ENCODE peak calls at places on chromosomes 6 and 20, in five cellular contexts. One of them, this sample, is unnamed.

GRCh38 chr20:13525225-13525940 is 113.3 kb downstream of the TASP1 start:
- DNase-seq in fibroblast of lung: peak
- DNase-seq in heart right ventricle: no peak
- DNase-seq in H9: no peak
- DNase-seq in tibial artery: no peak
- DNase-seq in this sample: no peak

GRCh38 chr6:143176090-143177021 is 115.7 kb downstream of the AIG1 start:
- DNase-seq in heart right ventricle: no peak
- DNase-seq in fibroblast of lung: peak
- DNase-seq in tibial artery: no peak
- DNase-seq in H9: peak
- DNase-seq in this sample: no peak

GRCh38 chr6:142055219-142055618 is 77.5 kb upstream of the GJE1 start:
- DNase-seq in heart right ventricle: no peak
- DNase-seq in fibroblast of lung: no peak
- DNase-seq in tibial artery: no peak
- DNase-seq in H9: no peak
- DNase-seq in this sample: no peak

GRCh38 chr6:129131282-129131681 is 248.3 kb downstream of the LAMA2 start:
- DNase-seq in tibial artery: peak
- DNase-seq in H9: no peak
- DNase-seq in fibroblast of lung: peak
- DNase-seq in heart right ventricle: peak
- DNase-seq in this sample: no peak

GRCh38 chr20:53574819-53575218 is 18.8 kb downstream of the ZNF217 start:
- DNase-seq in H9: no peak
- DNase-seq in heart right ventricle: no peak
- DNase-seq in fibroblast of lung: no peak
- DNase-seq in tibial artery: no peak
- DNase-seq in this sample: no peak

GRCh38 chr6:125834347-125834746 is 43.6 kb downstream of the NCOA7 start:
- DNase-seq in H9: no peak
- DNase-seq in heart right ventricle: no peak
- DNase-seq in tibial artery: no peak
- DNase-seq in fibroblast of lung: no peak
- DNase-seq in this sample: peak

GRCh38 chr6:44177691-44178423 is 19.2 kb downstream of the CAPN11 start:
- DNase-seq in heart right ventricle: peak
- DNase-seq in tibial artery: peak
- DNase-seq in H9: no peak
- DNase-seq in fibroblast of lung: peak
- DNase-seq in this sample: peak

GRCh38 chr6:31058128-31058894 is 48.0 kb downstream of the MUC22 start:
- DNase-seq in fibroblast of lung: peak
- DNase-seq in heart right ventricle: no peak
- DNase-seq in tibial artery: no peak
- DNase-seq in H9: no peak
- DNase-seq in this sample: peak

GRCh38 chr6:147905721-147906120 is 397.2 kb downstream of the SAMD5 start:
- DNase-seq in fibroblast of lung: no peak
- DNase-seq in tibial artery: no peak
- DNase-seq in H9: no peak
- DNase-seq in heart right ventricle: no peak
- DNase-seq in this sample: no peak

GRCh38 chr6:77456531-77457248 is 6.6 kb downstream of the HTR1B start:
- DNase-seq in H9: peak
- DNase-seq in tibial artery: peak
- DNase-seq in fibroblast of lung: peak
- DNase-seq in heart right ventricle: no peak
- DNase-seq in this sample: no peak

GRCh38 chr6:158232445-158233213 is 64.5 kb downstream of the GTF2H5 start:
- DNase-seq in H9: peak
- DNase-seq in fibroblast of lung: peak
- DNase-seq in tibial artery: peak
- DNase-seq in heart right ventricle: peak
- DNase-seq in this sample: peak

GRCh38 chr20:38818113-38819065 is 12.9 kb downstream of the PPP1R16B start:
- DNase-seq in fibroblast of lung: no peak
- DNase-seq in H9: peak
- DNase-seq in tibial artery: no peak
- DNase-seq in heart right ventricle: no peak
- DNase-seq in this sample: no peak

GRCh38 chr20:34824861-34825529 is 456 bp downstream of the NCOA6 start:
- DNase-seq in heart right ventricle: peak
- DNase-seq in tibial artery: peak
- DNase-seq in fibroblast of lung: peak
- DNase-seq in H9: peak
- DNase-seq in this sample: peak

GRCh38 chr6:79224005-79224404 is 10.5 kb downstream of the HMGN3 start:
- DNase-seq in fibroblast of lung: no peak
- DNase-seq in heart right ventricle: no peak
- DNase-seq in H9: no peak
- DNase-seq in tibial artery: no peak
- DNase-seq in this sample: peak

GRCh38 chr6:112563368-112563767 is 216.2 kb downstream of the RFPL4B start:
- DNase-seq in tibial artery: no peak
- DNase-seq in heart right ventricle: no peak
- DNase-seq in fibroblast of lung: peak
- DNase-seq in H9: peak
- DNase-seq in this sample: no peak

GRCh38 chr20:24382330-24382729 is 87.1 kb upstream of the SYNDIG1 start:
- DNase-seq in tibial artery: peak
- DNase-seq in H9: no peak
- DNase-seq in heart right ventricle: no peak
- DNase-seq in fibroblast of lung: no peak
- DNase-seq in this sample: no peak

GRCh38 chr6:156395276-156395675 is 381.9 kb upstream of the ARID1B start:
- DNase-seq in H9: no peak
- DNase-seq in fibroblast of lung: no peak
- DNase-seq in heart right ventricle: no peak
- DNase-seq in tibial artery: no peak
- DNase-seq in this sample: peak

GRCh38 chr6:6588924-6589696 is 590 bp downstream of the LY86 start:
- DNase-seq in tibial artery: no peak
- DNase-seq in H9: no peak
- DNase-seq in fibroblast of lung: no peak
- DNase-seq in heart right ventricle: peak
- DNase-seq in this sample: no peak

GRCh38 chr6:108795122-108795521 is 53.1 kb upstream of the ARMC2 start:
- DNase-seq in tibial artery: no peak
- DNase-seq in H9: no peak
- DNase-seq in heart right ventricle: no peak
- DNase-seq in fibroblast of lung: no peak
- DNase-seq in this sample: peak

GRCh38 chr6:105136433-105137350 is 43.1 kb downstream of the POPDC3 start:
- DNase-seq in H9: peak
- DNase-seq in tibial artery: peak
- DNase-seq in heart right ventricle: peak
- DNase-seq in fibroblast of lung: peak
- DNase-seq in this sample: peak

GRCh38 chr6:91482498-91482897 is 895.6 kb upstream of the MAP3K7 start:
- DNase-seq in heart right ventricle: no peak
- DNase-seq in H9: no peak
- DNase-seq in fibroblast of lung: no peak
- DNase-seq in tibial artery: no peak
- DNase-seq in this sample: peak

GRCh38 chr6:124793406-124793805 is 168.8 kb upstream of the RNF217 start:
- DNase-seq in tibial artery: no peak
- DNase-seq in H9: no peak
- DNase-seq in fibroblast of lung: no peak
- DNase-seq in heart right ventricle: no peak
- DNase-seq in this sample: no peak

GRCh38 chr20:2798814-2799213 is 1.6 kb downstream of the CPXM1 start:
- DNase-seq in fibroblast of lung: no peak
- DNase-seq in H9: peak
- DNase-seq in tibial artery: no peak
- DNase-seq in heart right ventricle: no peak
- DNase-seq in this sample: no peak

GRCh38 chr6:77273929-77274328 is 189.4 kb downstream of the HTR1B start:
- DNase-seq in H9: no peak
- DNase-seq in tibial artery: no peak
- DNase-seq in fibroblast of lung: no peak
- DNase-seq in heart right ventricle: no peak
- DNase-seq in this sample: no peak

GRCh38 chr6:121393711-121394110 is 41.7 kb upstream of the GJA1 start:
- DNase-seq in heart right ventricle: no peak
- DNase-seq in H9: no peak
- DNase-seq in fibroblast of lung: no peak
- DNase-seq in tibial artery: no peak
- DNase-seq in this sample: no peak

GRCh38 chr6:169913096-169913615 is 161.7 kb downstream of the ERMARD start:
- DNase-seq in H9: no peak
- DNase-seq in tibial artery: no peak
- DNase-seq in heart right ventricle: no peak
- DNase-seq in fibroblast of lung: no peak
- DNase-seq in this sample: no peak

GRCh38 chr20:63133481-63134091 is 82.3 kb downstream of the YTHDF1 start:
- DNase-seq in H9: peak
- DNase-seq in heart right ventricle: no peak
- DNase-seq in fibroblast of lung: no peak
- DNase-seq in tibial artery: peak
- DNase-seq in this sample: no peak

GRCh38 chr6:15401769-15402250 is 155.9 kb downstream of the JARID2 start:
- DNase-seq in tibial artery: no peak
- DNase-seq in H9: no peak
- DNase-seq in heart right ventricle: no peak
- DNase-seq in fibroblast of lung: no peak
- DNase-seq in this sample: peak

GRCh38 chr6:42369568-42369967 is 82.2 kb downstream of the TRERF1 start:
- DNase-seq in fibroblast of lung: no peak
- DNase-seq in tibial artery: no peak
- DNase-seq in H9: no peak
- DNase-seq in heart right ventricle: no peak
- DNase-seq in this sample: peak

GRCh38 chr6:100892116-100892515 is 11.0 kb upstream of the ASCC3 start:
- DNase-seq in tibial artery: no peak
- DNase-seq in fibroblast of lung: no peak
- DNase-seq in heart right ventricle: no peak
- DNase-seq in H9: peak
- DNase-seq in this sample: no peak
- H3K27ac ChIP-seq in tibial artery: no peak
- H3K27ac ChIP-seq in fibroblast of lung: no peak
- H3K27ac ChIP-seq in heart right ventricle: no peak
- H3K27ac ChIP-seq in H9: peak
- H3K27ac ChIP-seq in this sample: no peak

GRCh38 chr6:151044465-151045441 is 179.3 kb downstream of the MTHFD1L start:
- DNase-seq in fibroblast of lung: peak
- DNase-seq in H9: no peak
- DNase-seq in heart right ventricle: peak
- DNase-seq in tibial artery: peak
- DNase-seq in this sample: peak
- H3K27ac ChIP-seq in fibroblast of lung: peak
- H3K27ac ChIP-seq in H9: no peak
- H3K27ac ChIP-seq in heart right ventricle: peak
- H3K27ac ChIP-seq in tibial artery: peak
- H3K27ac ChIP-seq in this sample: peak

GRCh38 chr6:51936941-51937340 is 150.5 kb downstream of the PKHD1 start:
- DNase-seq in heart right ventricle: no peak
- DNase-seq in fibroblast of lung: no peak
- DNase-seq in tibial artery: no peak
- DNase-seq in H9: no peak
- DNase-seq in this sample: peak
- H3K27ac ChIP-seq in heart right ventricle: no peak
- H3K27ac ChIP-seq in fibroblast of lung: no peak
- H3K27ac ChIP-seq in tibial artery: no peak
- H3K27ac ChIP-seq in H9: no peak
- H3K27ac ChIP-seq in this sample: peak

GRCh38 chr6:36769161-36769675 is 70.0 kb downstream of the CPNE5 start:
- DNase-seq in H9: no peak
- DNase-seq in heart right ventricle: peak
- DNase-seq in tibial artery: no peak
- DNase-seq in fibroblast of lung: no peak
- DNase-seq in this sample: no peak

GRCh38 chr6:36769676-36770499 is 69.4 kb downstream of the CPNE5 start:
- DNase-seq in fibroblast of lung: peak
- DNase-seq in H9: no peak
- DNase-seq in tibial artery: no peak
- DNase-seq in heart right ventricle: no peak
- DNase-seq in this sample: peak

GRCh38 chr6:36766649-36766945 is 69.0 kb downstream of the RAB44 start:
- DNase-seq in tibial artery: no peak
- DNase-seq in heart right ventricle: no peak
- DNase-seq in fibroblast of lung: no peak
- DNase-seq in H9: no peak
- DNase-seq in this sample: no peak

GRCh38 chr6:36772401-36772800 is 66.8 kb downstream of the CPNE5 start:
- DNase-seq in fibroblast of lung: no peak
- DNase-seq in H9: no peak
- DNase-seq in heart right ventricle: no peak
- DNase-seq in tibial artery: no peak
- DNase-seq in this sample: no peak

GRCh38 chr6:36771145-36771544 is 68.1 kb downstream of the CPNE5 start:
- DNase-seq in tibial artery: no peak
- DNase-seq in heart right ventricle: no peak
- DNase-seq in fibroblast of lung: no peak
- DNase-seq in H9: no peak
- DNase-seq in this sample: no peak
- H3K27ac ChIP-seq in tibial artery: no peak
- H3K27ac ChIP-seq in heart right ventricle: no peak
- H3K27ac ChIP-seq in fibroblast of lung: no peak
- H3K27ac ChIP-seq in H9: no peak
- H3K27ac ChIP-seq in this sample: no peak

GRCh38 chr20:46965124-46965455 is 70.4 kb downstream of the EYA2 start:
- DNase-seq in heart right ventricle: no peak
- DNase-seq in tibial artery: no peak
- DNase-seq in H9: no peak
- DNase-seq in fibroblast of lung: no peak
- DNase-seq in this sample: no peak
- H3K27ac ChIP-seq in heart right ventricle: no peak
- H3K27ac ChIP-seq in tibial artery: no peak
- H3K27ac ChIP-seq in H9: no peak
- H3K27ac ChIP-seq in fibroblast of lung: no peak
- H3K27ac ChIP-seq in this sample: no peak

This sample was measured in small intestine.